ENCODE peak calls at places on chromosomes 3 and 15, in seven cellular contexts. One of them, this sample, is unnamed.

GRCh38 chr3:194485471-194485875 is 1.3 kb downstream of the ATP13A3 start:
- DNase-seq in stomach: no peak
- DNase-seq in tibial nerve: no peak
- DNase-seq in A549: no peak
- DNase-seq in breast epithelium: no peak
- DNase-seq in sigmoid colon: no peak
- DNase-seq in heart left ventricle: no peak
- DNase-seq in this sample: no peak

GRCh38 chr3:132117642-132118041 is 82.8 kb upstream of the CPNE4 start:
- DNase-seq in breast epithelium: no peak
- DNase-seq in heart left ventricle: no peak
- DNase-seq in tibial nerve: no peak
- DNase-seq in stomach: no peak
- DNase-seq in A549: no peak
- DNase-seq in sigmoid colon: no peak
- DNase-seq in this sample: no peak

GRCh38 chr15:69509131-69509530 is 56.5 kb downstream of the RPLP1 start:
- DNase-seq in A549: no peak
- DNase-seq in breast epithelium: no peak
- DNase-seq in heart left ventricle: no peak
- DNase-seq in tibial nerve: no peak
- DNase-seq in sigmoid colon: no peak
- DNase-seq in stomach: no peak
- DNase-seq in this sample: no peak

GRCh38 chr3:98807011-98807410 is 43.9 kb downstream of the ST3GAL6 start:
- DNase-seq in A549: no peak
- DNase-seq in stomach: no peak
- DNase-seq in breast epithelium: no peak
- DNase-seq in sigmoid colon: no peak
- DNase-seq in heart left ventricle: no peak
- DNase-seq in tibial nerve: no peak
- DNase-seq in this sample: no peak

GRCh38 chr15:35182841-35183479 is 97.9 kb upstream of the NANOGP8 start:
- DNase-seq in tibial nerve: no peak
- DNase-seq in sigmoid colon: no peak
- DNase-seq in A549: no peak
- DNase-seq in heart left ventricle: no peak
- DNase-seq in breast epithelium: no peak
- DNase-seq in stomach: no peak
- DNase-seq in this sample: no peak

GRCh38 chr3:52256622-52257021 is 11.1 kb downstream of the PPM1M start:
- DNase-seq in breast epithelium: no peak
- DNase-seq in sigmoid colon: no peak
- DNase-seq in heart left ventricle: no peak
- DNase-seq in stomach: no peak
- DNase-seq in A549: no peak
- DNase-seq in tibial nerve: no peak
- DNase-seq in this sample: no peak

GRCh38 chr3:24457719-24458118 is 36.9 kb downstream of the THRB start:
- DNase-seq in breast epithelium: no peak
- DNase-seq in tibial nerve: no peak
- DNase-seq in heart left ventricle: no peak
- DNase-seq in stomach: no peak
- DNase-seq in A549: no peak
- DNase-seq in sigmoid colon: no peak
- DNase-seq in this sample: no peak

GRCh38 chr3:77825045-77825827 is 785.3 kb downstream of the ROBO2 start:
- DNase-seq in sigmoid colon: no peak
- DNase-seq in breast epithelium: peak
- DNase-seq in heart left ventricle: no peak
- DNase-seq in stomach: peak
- DNase-seq in tibial nerve: no peak
- DNase-seq in A549: no peak
- DNase-seq in this sample: no peak

GRCh38 chr3:155605571-155605970 is 139.3 kb downstream of the PLCH1 start:
- DNase-seq in sigmoid colon: no peak
- DNase-seq in tibial nerve: no peak
- DNase-seq in breast epithelium: no peak
- DNase-seq in A549: no peak
- DNase-seq in stomach: no peak
- DNase-seq in heart left ventricle: no peak
- DNase-seq in this sample: peak

GRCh38 chr15:78671626-78672211 is 30.7 kb upstream of the CHRNB4 start:
- DNase-seq in tibial nerve: no peak
- DNase-seq in sigmoid colon: no peak
- DNase-seq in stomach: no peak
- DNase-seq in heart left ventricle: no peak
- DNase-seq in breast epithelium: no peak
- DNase-seq in A549: no peak
- DNase-seq in this sample: no peak

GRCh38 chr3:50442940-50443579 is 60.4 kb downstream of the CACNA2D2 start:
- DNase-seq in sigmoid colon: no peak
- DNase-seq in A549: no peak
- DNase-seq in breast epithelium: no peak
- DNase-seq in heart left ventricle: no peak
- DNase-seq in tibial nerve: no peak
- DNase-seq in stomach: peak
- DNase-seq in this sample: no peak

GRCh38 chr15:85730001-85730820 is 64.5 kb downstream of the KLHL25 start:
- DNase-seq in breast epithelium: no peak
- DNase-seq in heart left ventricle: no peak
- DNase-seq in sigmoid colon: no peak
- DNase-seq in tibial nerve: peak
- DNase-seq in A549: peak
- DNase-seq in stomach: no peak
- DNase-seq in this sample: peak

GRCh38 chr3:56137406-56137805 is 330.9 kb downstream of the ERC2 start:
- DNase-seq in tibial nerve: no peak
- DNase-seq in stomach: no peak
- DNase-seq in breast epithelium: no peak
- DNase-seq in heart left ventricle: no peak
- DNase-seq in A549: no peak
- DNase-seq in sigmoid colon: no peak
- DNase-seq in this sample: no peak

GRCh38 chr3:119175869-119176756 is 2.7 kb downstream of the UPK1B start:
- DNase-seq in breast epithelium: no peak
- DNase-seq in tibial nerve: peak
- DNase-seq in sigmoid colon: no peak
- DNase-seq in heart left ventricle: no peak
- DNase-seq in stomach: peak
- DNase-seq in A549: peak
- DNase-seq in this sample: peak

GRCh38 chr3:65356331-65357286 is 668.8 kb upstream of the ADAMTS9 start:
- DNase-seq in A549: no peak
- DNase-seq in heart left ventricle: no peak
- DNase-seq in tibial nerve: no peak
- DNase-seq in breast epithelium: no peak
- DNase-seq in stomach: no peak
- DNase-seq in sigmoid colon: no peak
- DNase-seq in this sample: no peak

GRCh38 chr3:140166908-140167599 is 232.1 kb downstream of the CLSTN2 start:
- DNase-seq in heart left ventricle: no peak
- DNase-seq in A549: no peak
- DNase-seq in tibial nerve: no peak
- DNase-seq in sigmoid colon: no peak
- DNase-seq in stomach: no peak
- DNase-seq in breast epithelium: no peak
- DNase-seq in this sample: no peak

GRCh38 chr15:85727068-85727467 is 67.7 kb downstream of the KLHL25 start:
- DNase-seq in A549: no peak
- DNase-seq in stomach: no peak
- DNase-seq in sigmoid colon: peak
- DNase-seq in tibial nerve: peak
- DNase-seq in breast epithelium: no peak
- DNase-seq in heart left ventricle: no peak
- DNase-seq in this sample: no peak

GRCh38 chr3:14467723-14468620 is 65.6 kb downstream of the SLC6A6 start:
- DNase-seq in sigmoid colon: no peak
- DNase-seq in stomach: peak
- DNase-seq in breast epithelium: no peak
- DNase-seq in tibial nerve: peak
- DNase-seq in A549: peak
- DNase-seq in heart left ventricle: no peak
- DNase-seq in this sample: peak

GRCh38 chr3:53842436-53843194 is 3.6 kb downstream of the CHDH start:
- DNase-seq in breast epithelium: peak
- DNase-seq in sigmoid colon: no peak
- DNase-seq in stomach: peak
- DNase-seq in heart left ventricle: no peak
- DNase-seq in A549: peak
- DNase-seq in tibial nerve: peak
- DNase-seq in this sample: peak

GRCh38 chr15:22888120-22888859 is 49.8 kb downstream of the NIPA2 start:
- DNase-seq in tibial nerve: no peak
- DNase-seq in breast epithelium: no peak
- DNase-seq in sigmoid colon: no peak
- DNase-seq in heart left ventricle: no peak
- DNase-seq in A549: peak
- DNase-seq in stomach: no peak
- DNase-seq in this sample: no peak

GRCh38 chr15:52252781-52253180 is 42.8 kb downstream of the MYO5C start:
- DNase-seq in sigmoid colon: no peak
- DNase-seq in heart left ventricle: no peak
- DNase-seq in breast epithelium: no peak
- DNase-seq in stomach: no peak
- DNase-seq in tibial nerve: no peak
- DNase-seq in A549: peak
- DNase-seq in this sample: no peak

GRCh38 chr15:85763157-85763556 is 31.6 kb downstream of the KLHL25 start:
- DNase-seq in stomach: no peak
- DNase-seq in tibial nerve: no peak
- DNase-seq in sigmoid colon: no peak
- DNase-seq in A549: no peak
- DNase-seq in breast epithelium: no peak
- DNase-seq in heart left ventricle: peak
- DNase-seq in this sample: no peak

GRCh38 chr3:66693461-66693912 is 192.7 kb upstream of the LRIG1 start:
- DNase-seq in stomach: peak
- DNase-seq in tibial nerve: peak
- DNase-seq in sigmoid colon: peak
- DNase-seq in heart left ventricle: no peak
- DNase-seq in breast epithelium: peak
- DNase-seq in A549: no peak
- DNase-seq in this sample: peak

GRCh38 chr3:18988619-18989229 is 159.6 kb upstream of the KCNH8 start:
- DNase-seq in sigmoid colon: no peak
- DNase-seq in tibial nerve: no peak
- DNase-seq in stomach: no peak
- DNase-seq in A549: peak
- DNase-seq in heart left ventricle: no peak
- DNase-seq in breast epithelium: no peak
- DNase-seq in this sample: no peak

DNA sequence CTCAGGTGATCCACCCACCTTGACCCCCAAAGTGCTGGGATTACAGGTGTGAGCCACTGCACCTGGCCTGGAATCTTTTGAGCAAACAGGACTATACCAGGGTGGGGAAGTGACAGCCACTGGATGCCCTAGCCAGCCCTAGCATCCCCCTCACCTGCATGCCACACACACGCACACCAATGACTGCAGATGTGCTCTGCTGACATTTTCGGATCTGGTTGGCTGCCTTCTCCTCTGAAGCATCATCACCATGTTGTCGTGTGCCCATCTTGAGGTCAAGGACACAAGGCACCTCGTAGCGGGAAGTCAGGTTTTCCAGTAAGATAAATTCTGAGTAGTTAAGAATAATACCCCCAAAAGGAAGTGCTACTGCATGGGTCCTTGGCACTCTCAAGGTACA is 3.7 kb upstream of the NCKIPSD start:
- DNase-seq in heart left ventricle: no peak
- DNase-seq in stomach: no peak
- DNase-seq in A549: no peak
- DNase-seq in sigmoid colon: no peak
- DNase-seq in breast epithelium: no peak
- DNase-seq in tibial nerve: no peak
- DNase-seq in this sample: no peak
- TF ChIP-seq POLR2A in heart left ventricle: no peak
- TF ChIP-seq POLR2A in stomach: no peak
- TF ChIP-seq POLR2A in A549: no peak
- TF ChIP-seq POLR2A in sigmoid colon: no peak
- TF ChIP-seq POLR2A in breast epithelium: no peak
- TF ChIP-seq POLR2A in tibial nerve: no peak
- TF ChIP-seq POLR2A in this sample: no peak

DNA sequence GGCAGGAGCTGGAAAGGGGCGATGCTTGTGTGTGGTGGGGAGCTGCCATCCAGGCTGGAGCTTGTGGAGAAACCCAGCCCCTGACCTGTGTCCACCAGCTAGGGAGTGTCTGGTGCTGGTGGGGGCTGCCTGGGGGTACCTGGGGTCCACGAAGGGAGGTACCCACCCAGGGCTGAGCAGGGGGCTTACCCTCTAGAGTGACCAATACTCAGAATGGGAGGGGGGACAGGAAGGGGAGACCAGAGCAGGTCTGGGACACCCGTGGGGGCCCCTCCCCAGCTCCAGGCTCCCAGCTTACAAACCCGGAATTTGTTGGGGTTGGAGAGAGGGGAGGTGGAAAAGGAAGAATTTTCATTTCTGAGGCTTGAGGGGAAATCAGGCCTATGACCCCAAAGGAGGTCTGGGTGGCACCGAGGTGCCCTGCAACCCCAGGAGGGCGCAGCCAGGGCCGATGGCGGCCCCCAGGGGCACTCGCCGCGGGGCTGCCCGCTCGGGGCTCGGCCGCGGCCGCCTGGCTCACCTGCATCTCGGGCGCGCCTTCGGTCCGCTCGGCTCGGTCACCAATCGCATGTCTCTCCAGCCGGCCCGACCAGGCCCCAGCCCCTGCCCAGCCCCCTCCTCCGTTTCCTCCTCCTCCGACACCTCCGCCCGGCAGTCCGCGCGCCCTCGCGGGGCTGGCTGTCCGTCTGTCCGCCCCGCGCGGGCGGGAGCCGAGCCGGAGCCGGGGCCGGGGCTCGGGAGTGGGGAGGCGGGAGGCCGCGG is 741 bp downstream of the LINGO1 start:
- DNase-seq in A549: peak
- DNase-seq in heart left ventricle: no peak
- DNase-seq in sigmoid colon: no peak
- DNase-seq in stomach: no peak
- DNase-seq in tibial nerve: no peak
- DNase-seq in breast epithelium: no peak
- DNase-seq in this sample: peak
- H3K4me3 ChIP-seq in A549: peak
- H3K4me3 ChIP-seq in heart left ventricle: peak
- H3K4me3 ChIP-seq in sigmoid colon: peak
- H3K4me3 ChIP-seq in stomach: peak
- H3K4me3 ChIP-seq in tibial nerve: peak
- H3K4me3 ChIP-seq in breast epithelium: peak
- H3K4me3 ChIP-seq in this sample: peak

GRCh38 chr3:121167374-121168139 is 259.6 kb downstream of the STXBP5L start:
- DNase-seq in heart left ventricle: no peak
- DNase-seq in stomach: no peak
- DNase-seq in sigmoid colon: no peak
- DNase-seq in tibial nerve: no peak
- DNase-seq in A549: no peak
- DNase-seq in breast epithelium: no peak
- DNase-seq in this sample: no peak

GRCh38 chr3:121165397-121165837 is 257.4 kb downstream of the STXBP5L start:
- DNase-seq in heart left ventricle: no peak
- DNase-seq in tibial nerve: no peak
- DNase-seq in A549: no peak
- DNase-seq in stomach: no peak
- DNase-seq in sigmoid colon: no peak
- DNase-seq in breast epithelium: no peak
- DNase-seq in this sample: no peak
- TF ChIP-seq POLR2A in heart left ventricle: no peak
- TF ChIP-seq POLR2A in tibial nerve: no peak
- TF ChIP-seq POLR2A in A549: no peak
- TF ChIP-seq POLR2A in stomach: no peak
- TF ChIP-seq POLR2A in sigmoid colon: no peak
- TF ChIP-seq POLR2A in breast epithelium: no peak
- TF ChIP-seq POLR2A in this sample: no peak

GRCh38 chr3:125213946-125214542 is 1.5 kb upstream of the SLC12A8 start:
- DNase-seq in stomach: no peak
- DNase-seq in tibial nerve: no peak
- DNase-seq in sigmoid colon: no peak
- DNase-seq in breast epithelium: no peak
- DNase-seq in heart left ventricle: no peak
- DNase-seq in A549: no peak
- DNase-seq in this sample: no peak
- H3K4me3 ChIP-seq in stomach: no peak
- H3K4me3 ChIP-seq in tibial nerve: no peak
- H3K4me3 ChIP-seq in sigmoid colon: no peak
- H3K4me3 ChIP-seq in breast epithelium: no peak
- H3K4me3 ChIP-seq in heart left ventricle: no peak
- H3K4me3 ChIP-seq in A549: no peak
- H3K4me3 ChIP-seq in this sample: no peak